ENCODE peak calls at places on chromosomes 6 and 20, in four cellular contexts. R, L, I and S are unnamed samples.

GRCh38 chr6:42690151-42690702 is 32.2 kb downstream of the PRPH2 start:
- DNase-seq in R (no peak), L (no peak), I (no peak), S (no peak)

GRCh38 chr6:161377116-161377515 is 103.3 kb upstream of the AGPAT4 start:
- DNase-seq in R (no peak), L (no peak), I (no peak), S (no peak)

GRCh38 chr6:168937061-168937460 is 316.6 kb downstream of the THBS2 start:
- DNase-seq in R (no peak), L (no peak), I (no peak), S (no peak)

GRCh38 chr6:44009425-44010321 is 117.6 kb downstream of the MRPL14 start:
- DNase-seq in R (no peak), L (no peak), I (no peak), S (no peak)

GRCh38 chr20:63009988-63010769 is 3.4 kb upstream of the BHLHE23 start:
- DNase-seq in R (peak; percentile 97), L (peak; percentile 35), I (no peak), S (no peak)

GRCh38 chr6:135938588-135939215 is 87.2 kb downstream of the PDE7B start:
- DNase-seq in R (no peak), L (no peak), I (peak; percentile 8), S (peak; percentile 61)

GRCh38 chr20:24914388-24915241 is 34.5 kb upstream of the CST7 start:
- DNase-seq in R (no peak), L (no peak), I (no peak), S (no peak)

GRCh38 chr6:81865712-81866111 is 113.2 kb upstream of the TENT5A start:
- DNase-seq in R (no peak), L (no peak), I (peak; percentile 51), S (no peak)

GRCh38 chr20:19338960-19339359 is 126.5 kb downstream of the SLC24A3 start:
- DNase-seq in R (no peak), L (no peak), I (no peak), S (no peak)

GRCh38 chr6:142820336-142821016 is 124.5 kb downstream of the HIVEP2 start:
- DNase-seq in R (no peak), L (no peak), I (no peak), S (no peak)

GRCh38 chr6:14763616-14764015 is 482.3 kb upstream of the JARID2 start:
- DNase-seq in R (no peak), L (no peak), I (no peak), S (no peak)

GRCh38 chr6:125421853-125422252 is 120.1 kb upstream of the HDDC2 start:
- DNase-seq in R (no peak), L (no peak), I (no peak), S (peak; percentile 61)

GRCh38 chr6:140846518-140847277 is 1286.0 kb upstream of the GJE1 start:
- DNase-seq in R (no peak), L (no peak), I (no peak), S (no peak)

GRCh38 chr20:17456226-17456625 is 75.0 kb downstream of the BFSP1 start:
- DNase-seq in R (no peak), L (no peak), I (no peak), S (no peak)

GRCh38 chr6:6875818-6876470 is 231.8 kb upstream of the RREB1 start:
- DNase-seq in R (no peak), L (no peak), I (no peak), S (no peak)

GRCh38 chr6:158620963-158621693 is 23.4 kb downstream of the DYNLT1 start:
- DNase-seq in R (no peak), L (no peak), I (no peak), S (no peak)

GRCh38 chr6:109768485-109768884 is 77.4 kb downstream of the FIG4 start:
- DNase-seq in R (no peak), L (no peak), I (no peak), S (no peak)

GRCh38 chr20:47466704-47467459 is 34.8 kb upstream of the NCOA3 start:
- DNase-seq in R (no peak), L (no peak), I (no peak), S (no peak)

GRCh38 chr6:93858213-93858612 is 438.9 kb upstream of the EPHA7 start:
- DNase-seq in R (no peak), L (no peak), I (no peak), S (no peak)

DNA sequence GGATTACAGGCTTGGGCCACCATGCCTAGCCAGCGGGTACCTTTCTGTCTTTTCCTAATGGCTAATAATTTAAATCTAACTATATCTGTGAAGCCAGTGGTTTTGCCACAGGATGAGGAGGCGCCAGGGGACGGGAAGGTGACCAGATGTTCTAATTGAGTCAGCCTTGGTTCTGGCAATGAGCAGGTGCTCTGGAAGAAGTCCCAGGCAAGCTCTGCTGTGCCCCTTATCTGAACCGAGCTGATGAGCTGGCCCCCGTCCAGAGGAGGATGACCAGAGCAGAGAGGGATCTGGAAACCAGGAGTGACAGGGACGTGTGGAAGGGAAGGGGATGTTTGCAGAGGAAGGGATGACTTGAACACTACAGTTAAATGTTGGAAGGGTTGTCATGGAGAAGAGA is 46.7 kb downstream of the SLC35D3 start:
- DNase-seq in R (no peak), L (no peak), I (no peak), S (no peak)
- TF ChIP-seq TARDBP in R (no peak), L (no peak), I (no peak), S (no peak)

DNA sequence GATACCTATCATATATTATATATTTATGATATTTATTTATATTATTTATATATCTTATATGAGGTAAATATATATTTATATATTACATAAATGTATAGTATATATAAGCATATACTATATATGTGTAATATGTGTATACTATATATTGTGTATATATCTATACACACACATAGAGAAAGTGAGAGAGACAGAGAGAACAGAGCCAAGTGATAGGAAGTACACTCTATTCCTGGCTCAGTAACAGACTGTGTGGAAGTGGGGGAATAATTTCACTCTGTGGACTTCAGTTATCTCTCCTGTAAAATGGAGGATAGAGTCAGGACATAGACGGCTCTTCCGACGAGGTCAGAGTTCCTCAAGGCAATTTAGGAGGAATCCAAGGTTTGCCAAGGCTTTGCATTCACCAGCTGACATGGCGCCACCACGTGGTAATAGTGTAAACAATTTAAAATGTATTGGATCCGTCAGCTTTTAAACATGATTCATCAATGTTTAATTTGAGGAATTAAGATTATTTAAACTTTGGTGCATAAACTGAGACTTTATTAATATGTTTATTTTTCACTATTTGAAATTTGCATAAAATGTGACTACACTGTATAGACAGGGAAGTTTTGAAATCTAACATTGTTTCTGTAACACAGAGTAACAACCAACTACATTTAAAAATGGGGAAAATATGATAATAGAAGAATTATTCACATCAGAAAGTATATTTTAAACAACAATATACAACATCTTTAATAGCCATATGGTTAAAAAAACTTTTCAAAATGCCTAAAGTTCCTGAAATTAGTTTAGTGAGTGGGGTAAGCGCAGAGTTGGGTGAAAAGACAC is 75.4 kb upstream of the TMEM244 start:
- DNase-seq in R (peak; percentile 21), L (peak; percentile 21), I (peak; percentile 49), S (peak; percentile 60)
- TF ChIP-seq FOXM1 in R (no peak), L (no peak), I (no peak), S (no peak)

DNA sequence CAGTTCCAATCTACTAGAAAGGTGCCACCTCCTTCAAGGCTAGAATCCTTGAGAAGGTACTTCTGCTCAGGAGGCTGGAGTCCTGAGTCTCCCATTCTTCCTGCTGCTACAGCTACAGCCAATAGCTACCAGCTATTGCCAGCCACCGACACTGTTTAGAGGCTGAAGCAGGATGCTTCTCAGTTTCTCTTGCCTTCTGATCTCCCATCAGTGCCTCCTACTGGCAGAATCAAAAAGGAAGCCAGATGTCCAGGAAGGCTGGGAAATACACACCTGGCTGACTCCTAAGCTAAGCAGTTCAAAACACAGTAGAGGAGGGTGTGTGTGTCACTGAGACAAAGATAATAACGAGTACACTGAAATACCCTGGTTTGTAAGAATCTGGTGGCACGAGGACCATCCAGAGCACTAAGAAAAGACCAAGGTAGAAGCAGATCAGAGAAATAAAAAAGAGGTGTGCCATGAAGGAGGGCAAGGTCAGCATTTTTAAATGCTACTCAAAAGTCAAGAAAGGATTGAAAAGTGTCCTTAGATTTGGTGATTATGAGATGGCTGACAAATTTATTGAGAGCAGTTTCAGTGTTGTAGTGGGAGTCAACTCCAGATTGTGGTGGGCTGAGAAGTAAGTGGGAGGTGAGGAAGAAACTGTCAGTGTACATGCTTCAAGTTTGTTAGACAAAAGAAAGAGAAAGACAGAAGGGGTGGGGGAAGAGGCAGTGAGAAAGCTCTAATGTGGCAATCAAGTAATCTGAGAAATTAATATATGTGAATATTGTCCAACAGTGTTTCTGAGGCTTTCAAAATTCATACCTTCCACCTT is 2.3 kb upstream of the HLA-DMA start:
- DNase-seq in R (no peak), L (peak; percentile 36), I (peak; percentile 39), S (peak; percentile 53)
- TF ChIP-seq TARDBP in R (no peak), L (no peak), I (no peak), S (no peak)

GRCh38 chr20:41774291-41774690 is 156.1 kb upstream of the CHD6 start:
- DNase-seq in R (no peak), L (no peak), I (no peak), S (no peak)

GRCh38 chr20:41770427-41770826 is 152.2 kb upstream of the CHD6 start:
- DNase-seq in R (no peak), L (no peak), I (no peak), S (no peak)

GRCh38 chr20:41769650-41770049 is 151.5 kb upstream of the CHD6 start:
- DNase-seq in R (no peak), L (no peak), I (no peak), S (no peak)
- TF ChIP-seq FOXM1 in R (no peak), L (no peak), I (no peak), S (no peak)

DNA sequence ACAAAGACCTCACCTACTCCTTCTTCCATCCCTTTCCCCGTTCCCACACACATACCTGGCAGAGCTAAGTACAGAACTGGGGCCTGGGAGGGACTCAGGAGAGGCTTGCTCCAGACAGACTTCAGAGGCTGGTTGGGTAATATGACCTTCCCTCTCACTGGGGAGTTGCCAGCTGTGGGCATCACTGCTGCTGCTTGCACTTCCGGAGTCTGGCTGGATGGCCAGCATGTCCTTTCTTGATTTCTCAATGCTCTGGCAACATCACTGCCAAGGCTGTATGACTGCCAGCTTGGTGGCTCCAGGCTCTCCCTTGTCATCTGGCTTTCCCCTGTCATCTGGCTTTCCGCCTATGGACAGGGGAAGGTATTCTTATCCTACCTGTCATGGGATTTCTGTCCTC is 47.8 kb downstream of the CDH22 start:
- DNase-seq in R (no peak), L (no peak), I (no peak), S (no peak)
- TF ChIP-seq TARDBP in R (no peak), L (no peak), I (no peak), S (no peak)

DNA sequence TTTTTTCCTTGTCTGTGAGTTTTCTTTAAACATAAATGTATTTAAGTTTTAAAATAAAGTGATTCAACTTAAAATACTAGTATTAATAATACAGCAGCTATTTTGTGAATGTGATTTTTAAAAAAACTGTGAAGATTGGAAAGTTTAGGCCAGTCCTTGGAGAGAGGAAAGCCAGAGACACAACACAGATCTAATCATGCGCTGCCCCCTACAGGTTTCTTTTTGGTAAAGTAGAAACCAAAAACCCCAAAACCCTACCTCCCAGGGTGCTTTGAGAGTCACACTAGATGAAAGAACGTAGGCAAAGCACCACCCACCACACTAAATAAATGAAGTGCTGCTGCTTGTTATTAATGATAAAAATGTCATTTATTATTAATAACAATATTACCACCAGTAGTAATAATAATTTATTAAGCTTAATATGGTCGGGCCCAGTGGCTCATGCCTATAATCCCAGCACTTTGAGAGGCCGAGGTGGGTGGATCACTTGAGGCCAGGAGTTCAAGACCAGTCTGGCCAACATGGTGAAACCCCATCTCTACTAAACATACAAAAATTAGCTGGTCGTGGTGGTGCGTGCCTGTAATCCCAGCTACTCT is 33.7 kb downstream of the SLC9A8 start:
- DNase-seq in R (no peak), L (peak; percentile 56), I (peak; percentile 73), S (peak; percentile 59)
- TF ChIP-seq FOXM1 in R (no peak), L (no peak), I (no peak), S (no peak)